ENCODE peak calls at places on chromosome 21, in four cellular contexts. A is mesenchymal stem cell, F is upper lobe of right lung, P is small intestine. H is an unnamed sample.
A peak's percentile ranks its signal among the peaks of the same experiment; 100 is the strongest.

GRCh38 chr21:39763282-39763970 is 18.4 kb downstream of the IGSF5 start:
- DNase-seq in A (no peak), F (no peak), P (no peak), H (no peak)

GRCh38 chr21:16215193-16215592 is 485.4 kb downstream of the USP25 start:
- DNase-seq in A (no peak), F (no peak), P (no peak), H (no peak)

GRCh38 chr21:26105819-26106218 is 64.8 kb downstream of the APP start:
- DNase-seq in A (no peak), F (no peak), P (no peak), H (no peak)

GRCh38 chr21:14864211-14865021 is 200.4 kb downstream of the NRIP1 start:
- DNase-seq in A (peak; percentile 91), F (peak; percentile 79), P (peak; percentile 86), H (peak; percentile 90)

GRCh38 chr21:45293214-45293725 is 5.6 kb upstream of the POFUT2 start:
- DNase-seq in A (peak; percentile 69), F (peak; percentile 67), P (no peak), H (peak; percentile 43)

GRCh38 chr21:34795152-34796141 is 126.7 kb downstream of the CLIC6 start:
- DNase-seq in A (peak; percentile 93), F (no peak), P (peak; percentile 74), H (peak; percentile 68)

GRCh38 chr21:27132270-27132669 is 165.4 kb upstream of the ADAMTS5 start:
- DNase-seq in A (peak; percentile 29), F (no peak), P (no peak), H (no peak)

GRCh38 chr21:36030581-36031189 is 29.6 kb downstream of the SETD4 start:
- DNase-seq in A (no peak), F (no peak), P (peak; percentile 17), H (no peak)

GRCh38 chr21:34836103-34836932 is 167.5 kb downstream of the CLIC6 start:
- DNase-seq in A (peak; percentile 100), F (peak; percentile 88), P (no peak), H (peak; percentile 85)

GRCh38 chr21:15134711-15135110 is 69.9 kb upstream of the NRIP1 start:
- DNase-seq in A (no peak), F (no peak), P (peak; percentile 79), H (no peak)

GRCh38 chr21:33230518-33231324 is 983 bp downstream of the IFNAR2 start:
- DNase-seq in A (peak; percentile 80), F (peak; percentile 76), P (peak; percentile 42), H (peak; percentile 61)

GRCh38 chr21:25813917-25814316 is 79.1 kb downstream of the GABPA start:
- DNase-seq in A (peak; percentile 2), F (no peak), P (no peak), H (no peak)

GRCh38 chr21:15706686-15707085 is 23.1 kb upstream of the USP25 start:
- DNase-seq in A (peak; percentile 79), F (no peak), P (peak; percentile 74), H (peak; percentile 71)

GRCh38 chr21:45380566-45380965 is 24.4 kb upstream of the COL18A1 start:
- DNase-seq in A (no peak), F (peak; percentile 43), P (no peak), H (no peak)

GRCh38 chr21:35026617-35027557 is 22.2 kb downstream of the RUNX1 start:
- DNase-seq in A (peak; percentile 67), F (peak; percentile 86), P (peak; percentile 67), H (peak; percentile 73)

GRCh38 chr21:15514073-15514946 is 215.5 kb upstream of the USP25 start:
- DNase-seq in A (no peak), F (no peak), P (peak; percentile 54), H (peak; percentile 40)

GRCh38 chr21:37670883-37671282 is 245.4 kb downstream of the KCNJ6 start:
- DNase-seq in A (peak; percentile 4), F (no peak), P (no peak), H (no peak)

GRCh38 chr21:37642493-37642892 is 273.8 kb downstream of the KCNJ6 start:
- DNase-seq in A (no peak), F (no peak), P (peak; percentile 22), H (peak; percentile 44)

GRCh38 chr21:33510826-33511225 is 19.3 kb upstream of the DNAJC28 start:
- DNase-seq in A (no peak), F (no peak), P (no peak), H (no peak)

GRCh38 chr21:34820051-34820450 is 151.3 kb downstream of the CLIC6 start:
- DNase-seq in A (no peak), F (no peak), P (no peak), H (no peak)

GRCh38 chr21:30348506-30348905 is at the start of gene KRTAP23-1:
- DNase-seq in A (no peak), F (no peak), P (no peak), H (no peak)

GRCh38 chr21:23853796-23854379 is 1753.4 kb downstream of the MRPL39 start:
- DNase-seq in A (no peak), F (no peak), P (no peak), H (peak; percentile 19)

GRCh38 chr21:39386194-39386593 is 37.3 kb upstream of the HMGN1 start:
- DNase-seq in A (no peak), F (peak; percentile 73), P (no peak), H (no peak)

GRCh38 chr21:16678479-16678878 is 834.4 kb upstream of the CXADR start:
- DNase-seq in A (no peak), F (no peak), P (no peak), H (no peak)

GRCh38 chr21:20997633-20998455 is at the start of gene NCAM2:
- DNase-seq in A (peak; percentile 64), F (peak; percentile 88), P (peak; percentile 14), H (peak; percentile 89)

GRCh38 chr21:45333583-45334121 is 46.0 kb upstream of the POFUT2 start:
- DNase-seq in A (peak; percentile 82), F (peak; percentile 60), P (no peak), H (no peak)

GRCh38 chr21:45104560-45104959 is 30.2 kb downstream of the ADARB1 start:
- DNase-seq in A (no peak), F (no peak), P (peak; percentile 29), H (no peak)

GRCh38 chr21:33348728-33349127 is 24.0 kb downstream of the IFNAR1 start:
- DNase-seq in A (no peak), F (no peak), P (no peak), H (no peak)

GRCh38 chr21:38797470-38797869 is 8.3 kb upstream of the ETS2 start:
- DNase-seq in A (peak; percentile 69), F (no peak), P (peak; percentile 96), H (peak; percentile 87)

GRCh38 chr21:20257052-20257451 is 741.2 kb upstream of the NCAM2 start:
- DNase-seq in A (no peak), F (no peak), P (no peak), H (no peak)

GRCh38 chr21:37467082-37467481 is 100.5 kb downstream of the DYRK1A start:
- DNase-seq in A (no peak), F (no peak), P (no peak), H (no peak)

GRCh38 chr21:36282568-36283230 is 37.3 kb upstream of the MORC3 start:
- DNase-seq in A (no peak), F (no peak), P (no peak), H (no peak)

GRCh38 chr21:32958288-32958992 is 67.3 kb upstream of the OLIG2 start:
- DNase-seq in A (no peak), F (no peak), P (no peak), H (no peak)

GRCh38 chr21:22880573-22880972 is 1882.4 kb downstream of the NCAM2 start:
- DNase-seq in A (no peak), F (no peak), P (no peak), H (no peak)

GRCh38 chr21:38841472-38841871 is 35.7 kb downstream of the ETS2 start:
- DNase-seq in A (no peak), F (no peak), P (no peak), H (no peak)

GRCh38 chr21:26795866-26796329 is 49.3 kb downstream of the ADAMTS1 start:
- DNase-seq in A (peak; percentile 97), F (no peak), P (peak; percentile 5), H (peak; percentile 85)

GRCh38 chr21:17612565-17613241 is at the start of gene BTG3:
- DNase-seq in A (peak; percentile 76), F (peak; percentile 94), P (peak; percentile 74), H (peak; percentile 93)

GRCh38 chr21:34598931-34599400 is 15.9 kb downstream of the RCAN1 start:
- DNase-seq in A (peak; percentile 30), F (no peak), P (peak; percentile 78), H (no peak)

GRCh38 chr21:43016728-43017127 is 42.4 kb downstream of the PKNOX1 start:
- DNase-seq in A (no peak), F (peak; percentile 7), P (no peak), H (no peak)
- H3K36me3 ChIP-seq in A (peaks cover 38% of the 10 kb centered on the region), F (peaks cover 66% of the 10 kb centered on the region), P (peaks cover 12% of the 10 kb centered on the region), H (peaks cover 4% of the 10 kb centered on the region)

DNA sequence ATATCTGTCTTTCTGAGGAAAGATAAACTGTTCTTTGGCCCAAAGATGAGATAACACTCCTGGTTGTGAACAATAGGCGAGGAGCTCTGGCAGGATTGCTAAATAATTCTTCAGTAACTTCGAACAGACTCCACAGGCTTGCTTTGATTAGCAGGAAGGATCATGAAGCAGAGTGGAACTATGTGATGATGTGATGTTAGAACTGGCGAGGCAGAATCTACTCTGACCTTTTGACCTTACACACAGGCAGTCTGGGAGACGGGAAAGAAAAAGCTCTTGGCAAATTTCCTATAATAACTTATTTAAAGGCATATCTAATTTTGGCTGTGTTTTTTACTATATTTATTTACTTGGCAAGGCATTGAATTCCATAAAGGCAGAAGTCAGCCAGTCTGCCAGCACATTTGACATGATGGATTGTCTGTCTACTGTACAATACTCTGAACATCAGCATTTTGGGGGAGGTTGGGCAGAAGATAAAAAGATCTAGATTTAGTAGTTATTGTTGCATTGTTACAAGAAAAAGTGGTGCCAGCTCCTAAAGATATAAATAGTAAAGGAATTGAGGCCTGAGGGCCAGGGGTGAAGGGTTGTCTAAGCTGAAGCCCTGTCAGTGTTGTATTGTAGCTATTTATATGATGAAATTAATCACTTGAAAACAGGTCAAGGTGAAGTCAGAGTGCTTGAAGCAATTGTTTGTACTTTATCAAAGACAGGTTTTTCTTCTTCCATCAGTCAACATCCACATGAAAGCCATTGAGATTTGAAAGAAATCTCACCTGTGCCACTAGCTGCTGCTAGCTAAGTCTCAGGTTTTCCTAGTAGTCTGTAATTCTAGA is 708.8 kb downstream of the LTN1 start:
- DNase-seq in A (peak; percentile 60), F (no peak), P (peak; percentile 26), H (peak; percentile 56)
- H3K36me3 ChIP-seq in A (no peaks in the 10 kb centered on the region), F (no peaks in the 10 kb centered on the region), P (no peaks in the 10 kb centered on the region), H (no peaks in the 10 kb centered on the region)

DNA sequence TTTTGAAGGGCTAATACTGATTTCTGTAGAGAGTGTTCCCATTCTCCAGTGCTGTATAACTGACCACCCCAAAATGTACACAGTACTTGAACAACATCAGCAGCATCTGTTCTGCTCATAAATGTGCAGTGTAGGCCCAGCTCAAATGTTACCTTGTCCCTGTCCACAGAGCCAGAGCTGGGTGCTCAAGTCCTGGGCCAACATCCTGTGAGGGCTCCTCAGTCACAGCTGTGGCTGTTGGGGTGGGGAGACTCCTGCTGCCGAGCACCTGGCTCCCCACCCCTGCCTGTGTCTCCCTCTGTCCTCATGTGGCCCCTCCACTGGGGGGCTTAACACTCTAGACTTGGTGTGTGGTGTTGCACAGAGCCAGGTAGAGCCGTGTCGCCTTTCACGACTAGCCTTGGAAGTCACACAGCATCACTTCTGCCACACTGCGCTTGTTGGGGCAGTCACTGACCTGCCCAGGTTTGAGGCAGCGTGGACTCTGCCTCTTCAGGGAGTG is 30.5 kb downstream of the DIP2A start:
- DNase-seq in A (no peak), F (no peak), P (no peak), H (no peak)
- H3K36me3 ChIP-seq in A (peaks cover 24% of the 10 kb centered on the region), F (peaks cover 30% of the 10 kb centered on the region), P (peaks cover 9% of the 10 kb centered on the region), H (no peaks in the 10 kb centered on the region)

DNA sequence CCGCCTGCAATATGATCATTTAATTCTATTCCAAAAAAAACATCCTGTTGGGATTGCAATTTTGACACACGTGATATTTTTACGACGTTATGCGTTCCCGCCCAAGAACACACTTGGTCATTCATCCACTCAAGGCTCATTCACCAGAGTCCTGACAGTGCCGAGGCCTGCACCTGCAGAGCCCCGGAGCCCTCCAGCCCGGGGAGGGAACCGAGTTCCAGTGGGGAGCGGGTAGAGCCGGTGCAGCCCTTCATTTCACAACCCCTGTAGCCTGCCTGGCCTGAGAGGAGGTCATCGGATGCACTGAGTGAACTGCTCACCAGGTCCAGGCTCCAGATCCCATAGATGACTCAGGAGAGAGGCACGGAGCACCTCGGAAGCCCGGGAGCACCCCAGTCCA is 156.0 kb upstream of the BACE2 start:
- DNase-seq in A (no peak), F (no peak), P (no peak), H (no peak)
- H3K36me3 ChIP-seq in A (no peaks in the 10 kb centered on the region), F (no peaks in the 10 kb centered on the region), P (no peaks in the 10 kb centered on the region), H (no peaks in the 10 kb centered on the region)